ENCODE peak calls at places on chromosomes 1 and 21, in five cellular contexts. Q is fibroblast of the aortic adventitia, J is lower lobe of right lung, F is HFF-Myc, X is A549. H is an unnamed sample.

GRCh38 chr1:172356620-172357019 is 63.9 kb upstream of the C1orf105 start:
- DNase-seq in X (peak), Q (peak), F (no peak), J (no peak), H (peak)

GRCh38 chr1:184988506-184988905 is 14.2 kb upstream of the NIBAN1 start:
- DNase-seq in Q (peak), F (no peak), J (no peak), X (no peak), H (no peak)

GRCh38 chr1:235093013-235093618 is 35.5 kb downstream of the TOMM20 start:
- DNase-seq in X (peak), F (no peak), J (no peak), Q (peak), H (no peak)

GRCh38 chr21:26124896-26125295 is 45.7 kb downstream of the APP start:
- DNase-seq in F (no peak), J (no peak), X (no peak), Q (no peak), H (no peak)

GRCh38 chr1:54254055-54254454 is 54.1 kb downstream of the MRPL37 start:
- DNase-seq in J (no peak), F (no peak), Q (no peak), X (no peak), H (no peak)

GRCh38 chr1:9687120-9687875 is 35.8 kb downstream of the PIK3CD start:
- DNase-seq in Q (no peak), X (peak), F (peak), J (peak), H (peak)

GRCh38 chr1:206900149-206900548 is 2.9 kb downstream of the IL24 start:
- DNase-seq in J (no peak), X (no peak), F (no peak), Q (no peak), H (no peak)

GRCh38 chr1:150259217-150259616 is 1.6 kb downstream of the CA14 start:
- DNase-seq in F (no peak), J (no peak), X (no peak), Q (no peak), H (no peak)

GRCh38 chr1:174652496-174653280 is 204.9 kb downstream of the GPR52 start:
- DNase-seq in Q (no peak), X (no peak), J (no peak), F (no peak), H (no peak)

GRCh38 chr1:164930833-164931232 is 371.8 kb downstream of the PBX1 start:
- DNase-seq in F (no peak), Q (no peak), J (no peak), X (no peak), H (no peak)

GRCh38 chr1:226662704-226663326 is 76.3 kb downstream of the ITPKB start:
- DNase-seq in Q (peak), J (peak), X (peak), F (peak), H (peak)

GRCh38 chr1:200039849-200040479 is 12.5 kb downstream of the NR5A2 start:
- DNase-seq in F (no peak), Q (no peak), X (no peak), J (no peak), H (no peak)

GRCh38 chr1:19445417-19446342 is 39.7 kb downstream of the CAPZB start:
- DNase-seq in Q (peak), F (no peak), J (peak), X (peak), H (no peak)

GRCh38 chr1:155831279-155831976 is 25.6 kb downstream of the GON4L start:
- DNase-seq in F (no peak), Q (no peak), X (no peak), J (no peak), H (no peak)

GRCh38 chr1:145885738-145886287 is at the start of gene ANKRD35:
- DNase-seq in Q (no peak), F (no peak), X (peak), J (peak), H (no peak)

GRCh38 chr1:77872645-77873044 is 15.8 kb upstream of the NEXN start:
- DNase-seq in J (no peak), X (no peak), F (no peak), Q (no peak), H (no peak)

GRCh38 chr1:66251521-66251920 is 282.4 kb upstream of the SGIP1 start:
- DNase-seq in F (no peak), X (no peak), J (no peak), Q (no peak), H (no peak)

GRCh38 chr21:40556442-40556968 is 290.5 kb downstream of the DSCAM start:
- DNase-seq in X (no peak), F (no peak), J (no peak), Q (no peak), H (no peak)

GRCh38 chr1:30780409-30780808 is 22.8 kb upstream of the LAPTM5 start:
- DNase-seq in X (no peak), J (no peak), Q (no peak), F (no peak), H (no peak)

GRCh38 chr1:176847052-176847451 is 317.5 kb downstream of the ASTN1 start:
- DNase-seq in J (no peak), F (no peak), X (no peak), Q (peak), H (no peak)

GRCh38 chr21:42262826-42263225 is 43.9 kb downstream of the ABCG1 start:
- DNase-seq in J (peak), F (no peak), X (peak), Q (peak), H (no peak)

GRCh38 chr1:242890211-242890741 is 364.8 kb downstream of the CEP170 start:
- DNase-seq in J (no peak), Q (no peak), F (no peak), X (no peak), H (no peak)

GRCh38 chr1:9397984-9398526 is 105.4 kb downstream of the SPSB1 start:
- DNase-seq in J (no peak), F (no peak), Q (peak), X (no peak), H (no peak)

GRCh38 chr1:200445213-200445612 is 35.4 kb upstream of the ZNF281 start:
- DNase-seq in Q (no peak), X (no peak), J (no peak), F (no peak), H (no peak)

GRCh38 chr1:158060001-158060400 is 66.6 kb downstream of the KIRREL1 start:
- DNase-seq in J (no peak), F (no peak), X (no peak), Q (no peak), H (no peak)

GRCh38 chr1:223702735-223703667 is 9.3 kb upstream of the CAPN2 start:
- DNase-seq in X (no peak), Q (no peak), J (no peak), F (no peak), H (no peak)

GRCh38 chr1:230422221-230422981 is 3.7 kb downstream of the PGBD5 start:
- DNase-seq in Q (no peak), J (no peak), X (no peak), F (no peak), H (no peak)

GRCh38 chr1:113320972-113321680 is 69.2 kb upstream of the MAGI3 start:
- DNase-seq in X (no peak), Q (peak), F (no peak), J (no peak), H (peak)

GRCh38 chr1:14138627-14139026 is 438.6 kb downstream of the PRDM2 start:
- DNase-seq in X (no peak), F (no peak), Q (no peak), J (no peak), H (no peak)

GRCh38 chr1:236142358-236143103 is at the start of gene GPR137B:
- DNase-seq in J (peak), X (peak), F (no peak), Q (peak), H (no peak)

GRCh38 chr1:241706967-241707366 is 54.9 kb downstream of the WDR64 start:
- DNase-seq in Q (peak), F (no peak), X (peak), J (no peak), H (no peak)

GRCh38 chr21:15472108-15472507 is 257.7 kb upstream of the USP25 start:
- DNase-seq in J (no peak), Q (no peak), X (no peak), F (no peak), H (no peak)

GRCh38 chr1:94036721-94037120 is 84.2 kb downstream of the ABCA4 start:
- DNase-seq in F (no peak), X (no peak), Q (peak), J (no peak), H (peak)

GRCh38 chr1:161038523-161039153 is at the start of gene TSTD1:
- DNase-seq in Q (no peak), F (no peak), J (peak), X (no peak), H (no peak)

GRCh38 chr1:44485229-44485932 is 80.3 kb downstream of the RNF220 start:
- DNase-seq in X (no peak), F (peak), Q (peak), J (no peak), H (peak)

GRCh38 chr1:44484155-44484688 is 79.2 kb downstream of the RNF220 start:
- DNase-seq in X (no peak), Q (no peak), F (no peak), J (no peak), H (no peak)

GRCh38 chr1:44485933-44486475 is 80.9 kb downstream of the RNF220 start:
- DNase-seq in X (no peak), J (no peak), F (no peak), Q (no peak), H (no peak)

GRCh38 chr1:44481701-44482100 is 76.6 kb downstream of the RNF220 start:
- DNase-seq in F (no peak), X (no peak), J (no peak), Q (no peak), H (no peak)

GRCh38 chr1:44483089-44483488 is 78.0 kb downstream of the RNF220 start:
- DNase-seq in J (no peak), F (no peak), X (no peak), Q (no peak), H (no peak)
- TF ChIP-seq CTCF in J (no peak), F (no peak), X (no peak), Q (no peak), H (no peak)

GRCh38 chr1:202179828-202180750 is 13.5 kb upstream of the LGR6 start:
- DNase-seq in J (no peak), F (no peak), Q (no peak), X (no peak), H (no peak)

GRCh38 chr1:202182040-202182877 is 11.3 kb upstream of the LGR6 start:
- DNase-seq in X (no peak), J (no peak), Q (no peak), F (no peak), H (no peak)

GRCh38 chr1:202173993-202174392 is 13.6 kb upstream of the PTPN7 start:
- DNase-seq in X (no peak), Q (no peak), F (no peak), J (no peak), H (no peak)

GRCh38 chr1:202181586-202181985 is 12.0 kb upstream of the LGR6 start:
- DNase-seq in X (no peak), J (no peak), F (no peak), Q (no peak), H (no peak)

GRCh38 chr1:202176949-202177927 is 16.4 kb upstream of the LGR6 start:
- DNase-seq in X (no peak), Q (no peak), F (no peak), J (no peak), H (no peak)
- TF ChIP-seq CTCF in X (no peak), Q (no peak), F (no peak), J (no peak), H (no peak)

DNA sequence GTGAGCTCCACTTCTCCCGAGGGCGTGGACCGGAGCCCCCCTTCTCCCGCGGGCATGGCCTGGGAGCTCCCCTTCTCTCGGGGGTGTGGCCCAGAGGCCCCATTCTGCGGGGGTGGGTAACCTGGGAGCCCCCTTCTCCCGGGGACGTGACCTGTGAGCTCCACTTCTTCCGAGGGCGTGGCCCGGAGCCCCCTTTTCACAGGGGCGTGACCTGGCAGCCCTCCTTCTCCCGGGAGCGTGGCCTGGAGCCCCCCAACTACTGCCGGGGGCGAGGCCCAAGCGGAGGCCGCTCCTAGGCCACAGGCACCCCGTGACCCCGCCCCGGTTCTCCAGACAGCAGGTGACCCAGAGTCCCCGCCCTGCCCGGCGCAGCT is 309 bp downstream of the C1orf174 start:
- DNase-seq in J (no peak), X (no peak), Q (no peak), F (no peak), H (no peak)
- TF ChIP-seq CTCF in J (no peak), X (no peak), Q (no peak), F (no peak), H (no peak)

DNA sequence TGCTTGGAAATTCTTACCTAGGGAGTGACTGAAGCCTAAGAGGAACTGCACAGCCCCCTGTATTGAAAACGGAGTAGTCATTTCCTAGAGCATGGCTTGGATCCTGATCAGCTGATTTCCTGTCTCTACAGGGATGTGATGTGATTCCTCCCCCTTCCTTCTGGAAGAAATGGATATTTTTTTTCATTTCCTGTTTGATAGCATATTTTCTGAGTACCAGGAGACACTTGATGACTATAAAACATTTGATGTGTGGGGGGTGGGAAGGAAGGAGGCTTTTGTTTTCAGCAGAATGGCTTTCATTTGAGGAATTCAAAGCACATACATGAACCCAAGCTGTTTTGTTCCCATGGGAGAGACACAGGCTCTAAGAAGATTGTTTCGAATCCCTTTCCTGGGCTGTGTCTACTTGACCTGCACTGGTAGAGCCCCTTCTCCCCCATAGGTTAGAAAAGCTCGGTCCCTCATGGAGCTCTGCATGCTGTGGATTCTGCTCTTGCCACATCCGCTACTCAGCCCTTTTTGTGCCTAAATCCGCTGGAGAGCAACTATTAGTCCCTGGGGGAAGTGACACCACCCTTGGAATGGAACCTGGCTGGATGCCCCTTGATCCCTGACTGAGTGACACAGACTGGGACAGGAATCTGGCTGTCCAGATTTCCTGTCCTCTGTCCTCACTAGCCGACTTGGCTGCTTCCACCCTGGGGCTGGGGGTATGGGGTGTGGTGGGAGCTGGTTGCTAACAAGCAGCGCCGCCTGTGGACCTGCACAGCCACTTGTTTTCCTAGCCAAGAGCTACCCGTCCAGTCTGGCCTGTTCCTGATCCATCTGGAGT is 71.8 kb upstream of the MACF1 start:
- DNase-seq in F (no peak), X (peak), Q (peak), J (peak), H (no peak)
- TF ChIP-seq CTCF in F (no peak), X (no peak), Q (no peak), J (peak), H (no peak)

DNA sequence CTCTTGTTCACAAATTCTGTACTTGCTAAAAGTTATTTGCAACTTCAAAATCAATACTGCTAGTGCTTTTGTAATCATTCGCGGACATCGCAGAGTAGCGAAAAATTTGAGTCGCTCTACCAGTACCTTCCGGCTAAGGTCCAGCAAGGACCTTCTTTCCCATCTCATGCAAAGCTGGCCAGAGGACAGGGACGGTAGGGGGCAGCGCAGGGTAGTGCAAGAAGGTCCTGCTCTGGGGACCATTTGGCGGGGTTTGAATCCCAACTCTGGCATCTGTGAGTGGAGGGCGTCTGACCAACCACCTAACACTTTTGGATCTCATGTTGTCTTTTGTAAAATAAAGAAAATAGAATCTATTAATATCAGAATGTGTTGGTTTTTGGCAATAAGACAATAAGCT is 258.3 kb downstream of the SPATA17 start:
- DNase-seq in X (no peak), F (no peak), J (no peak), Q (no peak), H (no peak)
- TF ChIP-seq CTCF in X (no peak), F (peak), J (no peak), Q (peak), H (peak)

GRCh38 chr1:240495652-240496051 is 116.3 kb downstream of the GREM2 start:
- DNase-seq in F (no peak), Q (no peak), X (no peak), J (no peak), H (peak)

GRCh38 chr1:240491796-240492195 is 120.2 kb downstream of the GREM2 start:
- DNase-seq in F (no peak), Q (no peak), X (no peak), J (no peak), H (no peak)

GRCh38 chr1:240491156-240491555 is 120.8 kb downstream of the GREM2 start:
- DNase-seq in Q (peak), J (no peak), F (no peak), X (no peak), H (no peak)

GRCh38 chr1:240496356-240496755 is 115.6 kb downstream of the GREM2 start:
- DNase-seq in Q (no peak), F (no peak), J (no peak), X (no peak), H (no peak)

DNA sequence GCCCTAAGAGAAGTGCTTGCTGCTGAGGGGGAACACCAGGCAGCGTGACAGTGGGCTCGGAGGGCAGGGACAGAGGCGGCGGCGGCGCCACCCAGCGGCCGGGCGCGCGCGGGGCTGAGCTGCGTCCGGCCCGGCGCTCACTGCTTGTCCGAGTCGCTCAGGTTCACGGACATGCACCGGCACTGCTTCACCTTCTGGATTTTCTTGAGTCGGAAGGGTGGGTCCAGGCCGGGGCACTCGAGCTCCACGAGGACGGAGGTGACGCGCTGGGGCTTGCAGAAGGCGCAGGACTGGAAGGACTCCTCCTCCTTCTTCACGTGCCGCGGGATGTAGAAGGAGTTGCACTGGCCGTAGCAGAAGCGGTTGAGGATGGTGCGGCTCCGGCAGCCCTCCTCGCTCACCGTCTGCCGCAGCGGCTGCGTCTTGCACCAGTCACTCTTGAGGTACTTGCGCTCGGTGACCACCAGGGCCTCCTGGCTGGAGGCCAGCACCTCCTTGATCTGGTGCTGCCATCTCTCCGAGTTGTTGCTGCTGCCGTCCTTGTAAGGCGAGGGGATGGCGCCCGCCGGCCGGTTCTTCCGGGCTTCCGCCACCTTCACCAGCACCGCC is 119.0 kb downstream of the GREM2 start:
- DNase-seq in F (no peak), J (peak), X (peak), Q (no peak), H (no peak)
- TF ChIP-seq CTCF in F (peak), J (no peak), X (peak), Q (peak), H (no peak)

GRCh38 chr1:168603501-168604107 is 27.2 kb downstream of the XCL1 start:
- DNase-seq in X (peak), F (no peak), J (peak), Q (peak), H (no peak)
- TF ChIP-seq CTCF in X (peak), F (peak), J (peak), Q (peak), H (peak)

DNA sequence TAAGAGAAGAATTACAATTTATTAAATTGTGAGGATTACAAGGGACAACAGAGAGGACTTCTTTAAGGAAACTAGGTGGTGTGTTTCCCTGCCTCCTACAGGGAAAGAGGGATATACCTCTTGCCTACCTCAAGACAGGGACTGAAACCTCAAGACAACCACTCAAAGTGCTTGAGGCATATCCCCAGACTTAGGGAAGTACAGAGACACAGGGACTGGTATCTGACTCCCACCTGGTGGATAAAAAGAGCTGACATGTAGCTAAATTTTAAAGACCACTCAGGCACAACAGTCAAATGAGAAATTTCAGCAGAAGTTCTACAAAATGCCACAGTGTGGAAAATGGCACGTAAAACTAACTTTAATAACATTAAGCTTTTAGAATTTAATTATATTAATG is 21.3 kb downstream of the DENND2C start:
- DNase-seq in J (no peak), Q (no peak), X (no peak), F (no peak), H (no peak)
- TF ChIP-seq CTCF in J (no peak), Q (no peak), X (no peak), F (no peak), H (no peak)

H was measured in AG04449.